ENCODE peak calls at places on chromosome 19, in seven cellular contexts. N, D, Q, J, S, W and E are unnamed samples.

GRCh38 chr19:48588670-48589399 is 17.7 kb upstream of the SPACA4 start:
- DNase-seq in N (peak), D (peak), Q (peak), J (peak), S (peak), W (peak), E (peak)

GRCh38 chr19:29320611-29321010 is 107.7 kb upstream of the UQCRFS1 start:
- DNase-seq in N (no peak), D (no peak), Q (no peak), J (no peak), S (no peak), W (no peak), E (no peak)

GRCh38 chr19:41997851-41998229 is 3.8 kb upstream of the ATP1A3 start:
- DNase-seq in N (no peak), D (no peak), Q (peak), J (no peak), S (no peak), W (no peak), E (no peak)

GRCh38 chr19:46925548-46925950 is 64.8 kb downstream of the ARHGAP35 start:
- DNase-seq in N (no peak), D (peak), Q (no peak), J (no peak), S (no peak), W (no peak), E (no peak)

GRCh38 chr19:5676105-5676671 is 4.1 kb downstream of the MICOS13 start:
- DNase-seq in N (no peak), D (no peak), Q (no peak), J (no peak), S (no peak), W (no peak), E (no peak)

GRCh38 chr19:29259153-29259552 is 46.2 kb upstream of the UQCRFS1 start:
- DNase-seq in N (peak), D (no peak), Q (no peak), J (peak), S (no peak), W (no peak), E (no peak)

GRCh38 chr19:7705387-7706187 is 3.7 kb upstream of the FCER2 start:
- DNase-seq in N (peak), D (no peak), Q (no peak), J (no peak), S (no peak), W (peak), E (peak)

GRCh38 chr19:58336820-58337219 is 10.0 kb downstream of the ZSCAN22 start:
- DNase-seq in N (no peak), D (no peak), Q (no peak), J (no peak), S (no peak), W (no peak), E (no peak)

GRCh38 chr19:4724252-4724514 is 541 bp upstream of the DPP9 start:
- DNase-seq in N (no peak), D (no peak), Q (no peak), J (peak), S (no peak), W (no peak), E (no peak)

GRCh38 chr19:1481224-1481892 is 2.3 kb upstream of the C19orf25 start:
- DNase-seq in N (no peak), D (no peak), Q (no peak), J (no peak), S (no peak), W (no peak), E (no peak)

GRCh38 chr19:1912760-1913505 is 7.7 kb downstream of the ADAT3 start:
- DNase-seq in N (no peak), D (no peak), Q (no peak), J (no peak), S (no peak), W (no peak), E (no peak)

GRCh38 chr19:51271015-51271600 is 20.2 kb downstream of the SIGLECL1 start:
- DNase-seq in N (no peak), D (no peak), Q (peak), J (no peak), S (no peak), W (no peak), E (no peak)

GRCh38 chr19:38912600-38913514 is 871 bp upstream of the CCER2 start:
- DNase-seq in N (no peak), D (no peak), Q (no peak), J (no peak), S (no peak), W (no peak), E (no peak)

GRCh38 chr19:17469092-17469370 is 1.3 kb upstream of the SLC27A1 start:
- DNase-seq in N (no peak), D (peak), Q (no peak), J (no peak), S (no peak), W (no peak), E (peak)

GRCh38 chr19:34778342-34778741 is 5.3 kb upstream of the ZNF599 start:
- DNase-seq in N (no peak), D (no peak), Q (no peak), J (no peak), S (no peak), W (no peak), E (no peak)

GRCh38 chr19:17021793-17022590 is 4.6 kb downstream of the CPAMD8 start:
- DNase-seq in N (peak), D (no peak), Q (no peak), J (no peak), S (no peak), W (no peak), E (no peak)

GRCh38 chr19:861756-862528 is 2.5 kb downstream of the CFD start:
- DNase-seq in N (no peak), D (no peak), Q (no peak), J (peak), S (peak), W (peak), E (no peak)

GRCh38 chr19:19138110-19138981 is at the start of gene TMEM161A:
- DNase-seq in N (peak), D (peak), Q (peak), J (peak), S (peak), W (peak), E (peak)

GRCh38 chr19:16445238-16446107 is 26.3 kb downstream of the EPS15L1 start:
- DNase-seq in N (peak), D (no peak), Q (no peak), J (no peak), S (peak), W (no peak), E (no peak)

GRCh38 chr19:22783651-22784050 is 300 bp downstream of the ZNF99 start:
- DNase-seq in N (no peak), D (no peak), Q (no peak), J (no peak), S (no peak), W (no peak), E (no peak)

GRCh38 chr19:31718041-31718440 is 368.8 kb upstream of the TSHZ3 start:
- DNase-seq in N (no peak), D (no peak), Q (no peak), J (no peak), S (no peak), W (no peak), E (no peak)

GRCh38 chr19:927707-928401 is 2.0 kb downstream of the ARID3A start:
- DNase-seq in N (no peak), D (no peak), Q (no peak), J (no peak), S (no peak), W (no peak), E (no peak)

GRCh38 chr19:29521291-29522075 is 4.3 kb upstream of the VSTM2B start:
- DNase-seq in N (no peak), D (no peak), Q (no peak), J (no peak), S (no peak), W (no peak), E (no peak)

GRCh38 chr19:38951187-38951586 is 20.4 kb downstream of the MRPS12 start:
- DNase-seq in N (no peak), D (no peak), Q (no peak), J (no peak), S (no peak), W (no peak), E (no peak)

GRCh38 chr19:38049105-38049649 is 142.2 kb downstream of the SIPA1L3 start:
- DNase-seq in N (peak), D (no peak), Q (no peak), J (no peak), S (peak), W (no peak), E (peak)

GRCh38 chr19:29770653-29771052 is 41.1 kb upstream of the CCNE1 start:
- DNase-seq in N (no peak), D (no peak), Q (no peak), J (no peak), S (no peak), W (no peak), E (no peak)

GRCh38 chr19:5001547-5002131 is 32.7 kb downstream of the KDM4B start:
- DNase-seq in N (peak), D (no peak), Q (no peak), J (no peak), S (peak), W (no peak), E (no peak)